ENCODE peak calls at places on chromosomes 16 and 17, in four cellular contexts. One of them, this sample, is unnamed.

GRCh38 chr17:74267579-74267978 is 6.5 kb upstream of the DNAI2 start:
- DNase-seq in stomach: no peak
- DNase-seq in brain microvascular endothelial cell: no peak
- DNase-seq in adrenal gland: no peak
- DNase-seq in this sample: no peak

GRCh38 chr16:88924834-88925539 is 52.0 kb downstream of the CBFA2T3 start:
- DNase-seq in stomach: no peak
- DNase-seq in adrenal gland: peak
- DNase-seq in brain microvascular endothelial cell: peak
- DNase-seq in this sample: no peak

GRCh38 chr17:17877548-17878358 is 41.0 kb upstream of the SREBF1 start:
- DNase-seq in stomach: peak
- DNase-seq in brain microvascular endothelial cell: peak
- DNase-seq in adrenal gland: peak
- DNase-seq in this sample: peak

GRCh38 chr16:23969468-23970297 is 133.9 kb downstream of the PRKCB start:
- DNase-seq in adrenal gland: no peak
- DNase-seq in stomach: no peak
- DNase-seq in brain microvascular endothelial cell: no peak
- DNase-seq in this sample: no peak

GRCh38 chr16:54431041-54431996 is 144.7 kb upstream of the IRX3 start:
- DNase-seq in stomach: no peak
- DNase-seq in brain microvascular endothelial cell: no peak
- DNase-seq in adrenal gland: no peak
- DNase-seq in this sample: no peak

GRCh38 chr17:64129515-64129764 is 504 bp downstream of the ERN1 start:
- DNase-seq in stomach: no peak
- DNase-seq in adrenal gland: no peak
- DNase-seq in brain microvascular endothelial cell: no peak
- DNase-seq in this sample: no peak

GRCh38 chr16:84475643-84476240 is 28.7 kb downstream of the MEAK7 start:
- DNase-seq in adrenal gland: no peak
- DNase-seq in brain microvascular endothelial cell: no peak
- DNase-seq in stomach: peak
- DNase-seq in this sample: peak

GRCh38 chr16:74999683-75000480 is 1.1 kb downstream of the ZNRF1 start:
- DNase-seq in stomach: peak
- DNase-seq in adrenal gland: peak
- DNase-seq in brain microvascular endothelial cell: no peak
- DNase-seq in this sample: no peak

GRCh38 chr16:88454315-88455057 is 1.4 kb downstream of the ZFPM1 start:
- DNase-seq in adrenal gland: peak
- DNase-seq in brain microvascular endothelial cell: no peak
- DNase-seq in stomach: peak
- DNase-seq in this sample: no peak

GRCh38 chr17:72525225-72525988 is 404.6 kb downstream of the SOX9 start:
- DNase-seq in stomach: no peak
- DNase-seq in adrenal gland: no peak
- DNase-seq in brain microvascular endothelial cell: no peak
- DNase-seq in this sample: no peak

GRCh38 chr17:17749025-17749772 is 67.9 kb downstream of the RAI1 start:
- DNase-seq in adrenal gland: no peak
- DNase-seq in brain microvascular endothelial cell: no peak
- DNase-seq in stomach: no peak
- DNase-seq in this sample: no peak

GRCh38 chr17:76179496-76180467 is 38.7 kb upstream of the FOXJ1 start:
- DNase-seq in brain microvascular endothelial cell: no peak
- DNase-seq in adrenal gland: no peak
- DNase-seq in stomach: no peak
- DNase-seq in this sample: no peak

GRCh38 chr16:79469999-79470398 is 130.5 kb downstream of the MAF start:
- DNase-seq in adrenal gland: peak
- DNase-seq in brain microvascular endothelial cell: no peak
- DNase-seq in stomach: no peak
- DNase-seq in this sample: no peak

GRCh38 chr16:57528499-57529323 is 7.7 kb downstream of the CCDC102A start:
- DNase-seq in stomach: peak
- DNase-seq in brain microvascular endothelial cell: no peak
- DNase-seq in adrenal gland: no peak
- DNase-seq in this sample: no peak

GRCh38 chr17:48612854-48613691 is 2.0 kb downstream of the HOXB8 start:
- DNase-seq in brain microvascular endothelial cell: no peak
- DNase-seq in adrenal gland: no peak
- DNase-seq in stomach: no peak
- DNase-seq in this sample: no peak

GRCh38 chr16:27980919-27981670 is 82.4 kb downstream of the GSG1L start:
- DNase-seq in brain microvascular endothelial cell: no peak
- DNase-seq in adrenal gland: no peak
- DNase-seq in stomach: no peak
- DNase-seq in this sample: peak

GRCh38 chr16:78022347-78022746 is at the start of gene CLEC3A:
- DNase-seq in adrenal gland: no peak
- DNase-seq in stomach: no peak
- DNase-seq in brain microvascular endothelial cell: no peak
- DNase-seq in this sample: peak

GRCh38 chr17:2709173-2709661 is 2.3 kb downstream of the CLUH start:
- DNase-seq in stomach: peak
- DNase-seq in brain microvascular endothelial cell: no peak
- DNase-seq in adrenal gland: peak
- DNase-seq in this sample: no peak

GRCh38 chr17:63279498-63280230 is 166.4 kb downstream of the CYB561 start:
- DNase-seq in brain microvascular endothelial cell: peak
- DNase-seq in stomach: no peak
- DNase-seq in adrenal gland: no peak
- DNase-seq in this sample: no peak

GRCh38 chr17:58060596-58061191 is 22.5 kb upstream of the DYNLL2 start:
- DNase-seq in brain microvascular endothelial cell: no peak
- DNase-seq in adrenal gland: peak
- DNase-seq in stomach: no peak
- DNase-seq in this sample: no peak

GRCh38 chr16:72848759-72849664 is 198.9 kb downstream of the ZFHX3 start:
- DNase-seq in adrenal gland: peak
- DNase-seq in brain microvascular endothelial cell: peak
- DNase-seq in stomach: peak
- DNase-seq in this sample: peak

GRCh38 chr17:897970-898619 is 81.5 kb downstream of the NXN start:
- DNase-seq in stomach: no peak
- DNase-seq in brain microvascular endothelial cell: no peak
- DNase-seq in adrenal gland: no peak
- DNase-seq in this sample: no peak

GRCh38 chr16:5615868-5616642 is 518.5 kb upstream of the EEF2KMT start:
- DNase-seq in stomach: peak
- DNase-seq in brain microvascular endothelial cell: no peak
- DNase-seq in adrenal gland: peak
- DNase-seq in this sample: peak

GRCh38 chr16:29024280-29024679 is 39.4 kb downstream of the LAT start:
- DNase-seq in brain microvascular endothelial cell: no peak
- DNase-seq in stomach: no peak
- DNase-seq in adrenal gland: no peak
- DNase-seq in this sample: no peak

GRCh38 chr16:50666658-50667496 is 14.2 kb downstream of the SNX20 start:
- DNase-seq in adrenal gland: no peak
- DNase-seq in stomach: no peak
- DNase-seq in brain microvascular endothelial cell: no peak
- DNase-seq in this sample: no peak

GRCh38 chr16:80936410-80936809 is 70.3 kb downstream of the CMC2 start:
- DNase-seq in adrenal gland: no peak
- DNase-seq in stomach: no peak
- DNase-seq in brain microvascular endothelial cell: peak
- DNase-seq in this sample: no peak

GRCh38 chr16:80932725-80933124 is 74.0 kb downstream of the CMC2 start:
- DNase-seq in brain microvascular endothelial cell: peak
- DNase-seq in adrenal gland: peak
- DNase-seq in stomach: peak
- DNase-seq in this sample: peak

GRCh38 chr16:80931985-80932720 is 74.5 kb downstream of the CMC2 start:
- DNase-seq in brain microvascular endothelial cell: peak
- DNase-seq in stomach: peak
- DNase-seq in adrenal gland: peak
- DNase-seq in this sample: peak

GRCh38 chr16:80935691-80936090 is 71.0 kb downstream of the CMC2 start:
- DNase-seq in adrenal gland: no peak
- DNase-seq in brain microvascular endothelial cell: no peak
- DNase-seq in stomach: no peak
- DNase-seq in this sample: no peak

GRCh38 chr16:80931661-80931984 is 75.1 kb downstream of the CMC2 start:
- DNase-seq in brain microvascular endothelial cell: no peak
- DNase-seq in adrenal gland: no peak
- DNase-seq in stomach: no peak
- DNase-seq in this sample: no peak
- H3K27ac ChIP-seq in brain microvascular endothelial cell: peak
- H3K27ac ChIP-seq in adrenal gland: peak
- H3K27ac ChIP-seq in stomach: peak
- H3K27ac ChIP-seq in this sample: peak

GRCh38 chr16:166375-167116 is 768 bp downstream of the HBM start:
- DNase-seq in stomach: no peak
- DNase-seq in brain microvascular endothelial cell: no peak
- DNase-seq in adrenal gland: no peak
- DNase-seq in this sample: no peak

GRCh38 chr16:162271-162991 is 3.3 kb upstream of the HBM start:
- DNase-seq in stomach: no peak
- DNase-seq in brain microvascular endothelial cell: no peak
- DNase-seq in adrenal gland: no peak
- DNase-seq in this sample: no peak

GRCh38 chr16:167117-167462 is 1.3 kb downstream of the HBM start:
- DNase-seq in adrenal gland: no peak
- DNase-seq in stomach: no peak
- DNase-seq in brain microvascular endothelial cell: no peak
- DNase-seq in this sample: no peak

GRCh38 chr16:165539-166374 is at the start of gene HBM:
- DNase-seq in brain microvascular endothelial cell: no peak
- DNase-seq in adrenal gland: no peak
- DNase-seq in stomach: no peak
- DNase-seq in this sample: no peak

DNA sequence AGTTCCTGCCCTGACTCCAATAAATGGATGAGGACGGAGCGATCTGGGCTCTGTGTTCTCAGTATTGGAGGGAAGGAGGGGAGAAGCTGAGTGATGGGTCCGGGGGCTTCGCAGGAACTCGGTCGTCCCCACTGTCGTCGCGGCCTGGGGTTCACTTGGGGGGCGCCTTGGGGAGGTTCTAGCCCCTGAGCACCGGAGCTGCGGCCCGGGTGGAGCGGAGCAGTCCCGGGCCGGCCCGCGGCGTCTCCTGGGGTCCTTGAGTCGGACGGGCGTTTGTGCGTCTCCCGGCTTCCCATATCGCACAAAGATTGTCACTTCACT is 600 bp upstream of the HBM start:
- DNase-seq in brain microvascular endothelial cell: no peak
- DNase-seq in adrenal gland: no peak
- DNase-seq in stomach: no peak
- DNase-seq in this sample: no peak
- H3K4me3 ChIP-seq in brain microvascular endothelial cell: no peak
- H3K4me3 ChIP-seq in adrenal gland: no peak
- H3K4me3 ChIP-seq in stomach: no peak
- H3K4me3 ChIP-seq in this sample: peak

GRCh38 chr17:81527591-81528383 is at the start of gene FSCN2:
- DNase-seq in stomach: peak
- DNase-seq in brain microvascular endothelial cell: no peak
- DNase-seq in adrenal gland: no peak
- DNase-seq in this sample: no peak
- TF ChIP-seq CTCF in stomach: peak
- TF ChIP-seq CTCF in brain microvascular endothelial cell: peak
- TF ChIP-seq CTCF in adrenal gland: no peak
- TF ChIP-seq CTCF in this sample: no peak

DNA sequence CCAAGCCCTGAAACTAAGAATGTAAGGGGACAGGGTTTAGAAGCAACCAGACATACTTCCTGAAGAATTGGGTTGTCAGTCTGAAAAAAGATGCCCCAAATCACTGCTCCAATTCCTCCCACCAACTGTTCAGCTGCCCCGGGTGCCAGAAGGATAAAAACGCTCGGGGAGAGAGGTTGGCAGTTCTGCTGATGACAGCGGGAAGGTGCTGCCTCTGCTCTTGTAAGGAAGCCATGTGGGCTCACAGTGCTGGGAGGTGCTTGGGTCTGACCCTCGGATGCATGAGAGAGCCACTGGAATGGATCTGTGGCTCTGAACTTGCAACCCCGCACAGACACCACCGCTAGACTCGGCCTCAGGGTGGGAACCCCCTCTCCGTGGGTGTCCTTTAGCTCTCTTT is 364.8 kb upstream of the RBFOX1 start:
- DNase-seq in brain microvascular endothelial cell: no peak
- DNase-seq in adrenal gland: no peak
- DNase-seq in stomach: no peak
- DNase-seq in this sample: no peak
- H3K27ac ChIP-seq in brain microvascular endothelial cell: no peak
- H3K27ac ChIP-seq in adrenal gland: no peak
- H3K27ac ChIP-seq in stomach: no peak
- H3K27ac ChIP-seq in this sample: no peak

GRCh38 chr17:9771465-9771864 is 19.9 kb downstream of the DHRS7C start:
- DNase-seq in stomach: no peak
- DNase-seq in adrenal gland: no peak
- DNase-seq in brain microvascular endothelial cell: no peak
- DNase-seq in this sample: peak
- H3K4me3 ChIP-seq in stomach: no peak
- H3K4me3 ChIP-seq in adrenal gland: no peak
- H3K4me3 ChIP-seq in brain microvascular endothelial cell: no peak
- H3K4me3 ChIP-seq in this sample: no peak

GRCh38 chr17:81176656-81177055 is 10.6 kb upstream of the AATK start:
- DNase-seq in brain microvascular endothelial cell: no peak
- DNase-seq in stomach: no peak
- DNase-seq in adrenal gland: no peak
- DNase-seq in this sample: no peak
- TF ChIP-seq CTCF in brain microvascular endothelial cell: no peak
- TF ChIP-seq CTCF in stomach: no peak
- TF ChIP-seq CTCF in adrenal gland: no peak
- TF ChIP-seq CTCF in this sample: no peak